ENCODE peak calls at places on chromosomes 5 and 9, in six cellular contexts. O is right lobe of liver, P is testis, H is esophagus muscularis mucosa, X is GM12892, V is ovary. I is an unnamed sample.

GRCh38 chr9:90801507-90802289 is at the start of gene SYK:
- DNase-seq in O (peak), H (no peak), V (no peak), X (peak), P (peak), I (peak)

GRCh38 chr5:27845248-27845647 is 806.9 kb upstream of the CDH9 start:
- DNase-seq in X (no peak), O (no peak), P (no peak), H (no peak), V (no peak), I (no peak)

GRCh38 chr5:128201065-128201926 is 117.7 kb downstream of the SLC12A2 start:
- DNase-seq in H (no peak), V (peak), X (peak), O (peak), P (peak), I (peak)

GRCh38 chr9:38708759-38709158 is 11.2 kb downstream of the FAM240B start:
- DNase-seq in P (no peak), H (no peak), O (no peak), X (no peak), V (no peak), I (no peak)

GRCh38 chr9:80163889-80164288 is 592.1 kb downstream of the TLE4 start:
- DNase-seq in H (no peak), V (no peak), O (no peak), P (no peak), X (no peak), I (no peak)

GRCh38 chr5:122120957-122121356 is 8.4 kb upstream of the ZNF474 start:
- DNase-seq in H (no peak), O (no peak), X (no peak), P (no peak), V (no peak), I (no peak)

GRCh38 chr5:35900997-35901396 is 37.4 kb downstream of the CAPSL start:
- DNase-seq in P (no peak), X (no peak), H (no peak), O (no peak), V (no peak), I (no peak)

GRCh38 chr9:135098400-135099105 is 11.1 kb downstream of the OLFM1 start:
- DNase-seq in V (no peak), H (no peak), X (no peak), P (peak), O (no peak), I (peak)

GRCh38 chr5:9545301-9545958 is 445 bp downstream of the SEMA5A start:
- DNase-seq in O (peak), V (peak), H (no peak), X (no peak), P (peak), I (no peak)

GRCh38 chr9:6441269-6441668 is 28.3 kb downstream of the UHRF2 start:
- DNase-seq in H (no peak), V (no peak), O (no peak), X (no peak), P (no peak), I (no peak)

GRCh38 chr5:173573126-173573960 is 43.1 kb downstream of the BOD1 start:
- DNase-seq in H (no peak), P (peak), V (peak), O (peak), X (peak), I (peak)

GRCh38 chr9:13446935-13447334 is 167.4 kb upstream of the MPDZ start:
- DNase-seq in V (no peak), H (no peak), P (no peak), X (no peak), O (no peak), I (no peak)

GRCh38 chr9:115556432-115556831 is 438.5 kb upstream of the TNC start:
- DNase-seq in V (no peak), P (no peak), H (no peak), X (no peak), O (no peak), I (no peak)

GRCh38 chr5:74647096-74647495 is 6.6 kb upstream of the ENC1 start:
- DNase-seq in V (no peak), H (no peak), P (no peak), O (no peak), X (no peak), I (no peak)

GRCh38 chr5:139593716-139594319 is 32.7 kb downstream of the UBE2D2 start:
- DNase-seq in X (no peak), V (no peak), P (no peak), H (no peak), O (no peak), I (no peak)

GRCh38 chr5:163760498-163760897 is 255.1 kb downstream of the MAT2B start:
- DNase-seq in V (no peak), H (no peak), O (no peak), X (no peak), P (no peak), I (no peak)

GRCh38 chr9:104069288-104069687 is 24.8 kb upstream of the SMC2 start:
- DNase-seq in O (no peak), V (no peak), P (no peak), X (no peak), H (no peak), I (no peak)

GRCh38 chr9:69297300-69297980 is 27.6 kb upstream of the ENTREP1 start:
- DNase-seq in P (no peak), O (no peak), X (no peak), V (no peak), H (no peak), I (no peak)

GRCh38 chr5:175693746-175694145 is 35.9 kb downstream of the HRH2 start:
- DNase-seq in P (no peak), X (no peak), H (no peak), O (no peak), V (no peak), I (no peak)

GRCh38 chr9:72128526-72128925 is 20.7 kb upstream of the GDA start:
- DNase-seq in P (no peak), V (no peak), H (no peak), O (no peak), X (no peak), I (no peak)

GRCh38 chr9:126301985-126302603 is 24.5 kb upstream of the MVB12B start:
- DNase-seq in O (no peak), P (peak), V (peak), H (no peak), X (no peak), I (peak)

GRCh38 chr5:113262674-113263073 is 172.1 kb downstream of the TSSK1B start:
- DNase-seq in O (no peak), X (no peak), P (no peak), H (no peak), V (no peak), I (no peak)

GRCh38 chr9:89522261-89522978 is 24.5 kb upstream of the SEMA4D start:
- DNase-seq in X (no peak), O (no peak), V (no peak), H (no peak), P (no peak), I (no peak)

GRCh38 chr9:121294181-121294743 is 26.3 kb downstream of the GSN start:
- DNase-seq in H (no peak), V (no peak), O (no peak), X (no peak), P (no peak), I (no peak)

GRCh38 chr9:5042661-5043178 is 57.6 kb downstream of the JAK2 start:
- DNase-seq in P (peak), H (no peak), O (no peak), X (no peak), V (no peak), I (no peak)

GRCh38 chr5:103258957-103259704 is 568 bp downstream of the MACIR start:
- DNase-seq in V (peak), O (peak), H (no peak), X (peak), P (peak), I (peak)

GRCh38 chr5:88551724-88552345 is 283.2 kb upstream of the TMEM161B start:
- DNase-seq in P (no peak), X (no peak), O (no peak), V (no peak), H (no peak), I (no peak)

GRCh38 chr5:120358949-120359348 is 105.2 kb upstream of the PRR16 start:
- DNase-seq in H (no peak), X (no peak), V (no peak), P (no peak), O (no peak), I (no peak)

GRCh38 chr9:6779417-6780241 is 21.9 kb downstream of the KDM4C start:
- DNase-seq in X (no peak), V (no peak), H (no peak), P (no peak), O (no peak), I (peak)

GRCh38 chr9:128102861-128103588 is 24.5 kb downstream of the PTGES2 start:
- DNase-seq in O (peak), V (peak), P (peak), X (no peak), H (no peak), I (no peak)

DNA sequence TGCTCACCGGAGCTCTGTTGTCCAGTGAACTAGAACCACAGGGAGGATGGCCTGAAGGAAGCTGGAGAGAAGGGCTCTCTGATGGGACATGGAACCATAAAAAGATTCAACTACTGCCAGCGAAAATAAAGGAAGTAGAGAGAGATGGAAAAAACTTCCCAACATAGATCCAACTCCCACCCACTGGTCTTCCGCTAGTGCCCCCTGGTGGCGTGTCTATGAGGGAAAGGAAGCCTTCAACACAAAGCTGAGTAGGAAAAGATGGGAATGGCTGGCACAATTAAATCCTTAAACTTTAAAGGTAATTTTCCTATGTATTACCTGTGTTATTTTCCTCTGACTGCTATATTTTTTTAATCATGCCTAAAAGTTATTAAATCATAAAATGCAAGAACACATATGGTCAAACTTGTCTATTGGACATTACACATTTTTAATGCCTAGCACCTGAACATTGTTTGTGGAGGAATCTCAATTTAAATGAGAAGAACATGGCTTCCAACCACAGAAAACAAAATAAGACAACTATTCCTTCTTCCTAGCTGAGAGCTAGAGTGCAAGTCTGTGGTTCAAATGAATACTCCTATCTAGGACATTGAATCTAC is 51.5 kb downstream of the CEP120 start:
- DNase-seq in P (peak), H (no peak), X (no peak), O (peak), V (peak), I (peak)
- TF ChIP-seq POLR2A in P (no peak), H (no peak), X (no peak), O (no peak), V (no peak), I (no peak)

DNA sequence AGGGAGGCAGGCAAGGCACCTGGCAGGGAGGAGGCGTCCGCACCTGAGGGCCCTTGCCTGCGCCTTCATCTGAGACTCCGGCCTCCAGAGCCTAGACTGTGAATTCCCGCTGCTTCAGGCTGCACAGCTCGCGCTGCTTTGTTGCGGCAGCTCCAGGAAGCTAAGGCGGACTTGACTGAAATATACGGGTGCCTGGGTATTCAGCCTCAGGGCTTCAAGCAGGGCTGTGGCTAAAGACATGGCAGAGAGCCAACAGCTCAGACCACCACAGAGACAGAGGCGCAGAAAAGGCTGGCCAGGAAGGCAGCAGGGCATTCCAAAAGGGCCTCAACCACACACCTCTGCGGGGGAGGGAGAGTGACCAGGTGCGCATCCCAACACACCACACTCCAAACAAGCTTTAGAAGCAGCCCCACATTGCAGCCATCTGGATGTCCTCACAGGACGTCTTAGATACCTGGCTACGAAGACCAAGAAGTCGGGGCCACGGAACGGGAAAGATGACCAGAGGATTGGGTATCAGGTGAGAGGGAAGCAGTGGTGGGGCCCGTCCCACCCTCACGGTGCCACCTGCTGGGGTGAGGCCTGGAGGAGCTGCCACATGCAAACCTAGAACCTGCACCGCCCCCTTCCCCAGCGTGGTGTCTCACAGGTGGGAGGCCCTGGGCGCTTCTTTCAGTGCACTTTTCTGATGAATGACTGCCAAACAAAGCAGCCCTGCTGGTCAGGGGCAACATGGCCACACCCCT is 1.7 kb upstream of the DPH7 start:
- DNase-seq in H (no peak), P (no peak), V (no peak), O (no peak), X (no peak), I (no peak)
- TF ChIP-seq POLR2A in H (no peak), P (no peak), V (no peak), O (no peak), X (peak), I (no peak)

DNA sequence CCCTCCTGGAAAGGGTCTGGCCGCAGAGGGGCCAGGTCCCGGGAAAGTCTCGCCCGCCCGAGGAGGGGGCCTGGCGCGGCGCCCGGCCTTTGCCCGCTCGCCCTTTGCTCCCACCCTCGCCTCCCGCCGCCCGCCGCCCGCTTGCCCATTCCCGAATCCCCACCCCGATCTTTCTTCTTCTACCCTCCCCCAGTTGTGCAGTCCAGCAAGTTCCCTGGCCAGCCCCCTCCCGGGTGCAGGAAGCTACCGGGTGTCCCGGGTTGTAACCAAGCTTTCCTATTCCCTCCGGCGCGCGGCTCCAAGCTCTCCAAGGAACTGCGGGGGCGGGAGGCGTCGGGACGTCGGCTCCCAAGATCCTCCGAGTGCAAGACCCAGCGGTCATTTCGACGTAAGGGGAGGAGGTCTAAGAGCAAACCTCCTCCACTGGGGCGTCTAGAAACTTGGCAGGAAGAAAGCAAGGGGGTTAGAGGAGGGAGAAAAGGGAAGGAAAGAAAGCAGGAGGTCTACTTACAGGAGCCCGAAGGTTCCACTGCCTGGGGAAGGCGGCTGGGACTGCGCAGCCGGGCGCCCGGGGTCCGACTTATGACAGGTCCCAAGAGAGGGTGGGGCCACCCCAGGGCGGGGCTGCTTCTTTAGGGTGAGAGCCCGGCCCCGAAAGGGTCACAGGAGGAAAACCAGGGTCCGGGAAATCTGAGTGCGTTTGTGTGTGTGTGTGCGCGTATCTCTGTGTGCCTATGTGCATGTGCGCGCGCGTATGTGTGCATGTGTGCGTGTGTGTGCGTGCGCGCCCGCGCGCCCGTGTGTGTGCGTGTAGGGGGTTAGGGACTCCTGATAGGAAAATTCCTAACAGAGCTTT is at the start of gene PTGR1:
- DNase-seq in H (peak), O (peak), P (peak), X (peak), V (peak), I (peak)
- TF ChIP-seq POLR2A in H (no peak), O (peak), P (no peak), X (no peak), V (no peak), I (no peak)

DNA sequence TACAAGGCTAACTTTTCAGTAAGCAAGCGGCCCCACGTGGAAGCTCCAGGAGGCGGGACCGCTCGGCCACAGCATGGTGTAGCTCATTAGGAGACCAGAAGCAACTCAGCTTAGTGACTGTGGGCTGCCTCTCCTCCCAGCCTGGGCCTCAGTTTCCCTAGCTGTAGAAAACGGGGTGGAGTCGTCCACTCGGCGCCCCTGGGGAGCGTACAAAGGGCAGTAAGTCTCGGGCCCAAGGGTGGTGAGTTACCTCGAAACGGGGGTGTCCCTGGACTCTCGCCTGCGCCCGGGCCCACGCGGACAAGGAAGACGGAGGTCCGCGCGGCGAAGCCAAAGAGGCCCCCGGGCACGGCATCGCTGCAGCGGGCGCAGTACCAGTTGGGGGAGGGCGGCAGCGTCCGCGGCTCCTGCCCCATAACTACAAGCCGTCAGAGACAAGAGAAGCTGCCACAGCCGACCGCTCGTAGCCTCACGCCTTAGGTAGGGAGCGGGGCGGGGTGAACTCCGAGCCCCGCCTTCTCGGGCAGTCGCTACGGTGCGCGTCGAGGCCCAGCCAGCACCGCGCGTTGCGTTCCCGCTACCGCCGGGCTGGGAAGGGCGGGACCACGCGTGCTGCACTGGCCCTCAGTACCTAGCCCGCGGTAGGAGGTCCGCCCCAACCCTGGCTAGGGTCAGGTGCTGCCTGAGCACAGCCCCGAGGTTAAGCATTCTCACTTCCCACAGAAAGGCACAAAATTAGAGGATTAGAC is at the start of gene GEMIN5:
- DNase-seq in H (peak), V (peak), P (peak), X (peak), O (peak), I (peak)
- TF ChIP-seq POLR2A in H (no peak), V (peak), P (no peak), X (peak), O (peak), I (peak)

GRCh38 chr5:136134653-136135052 is 2.0 kb downstream of the SMAD5 start:
- DNase-seq in X (no peak), H (no peak), O (no peak), P (no peak), V (no peak), I (no peak)

GRCh38 chr5:136132087-136132486 is 558 bp upstream of the SMAD5 start:
- DNase-seq in P (peak), X (no peak), O (peak), V (peak), H (no peak), I (peak)

GRCh38 chr5:136130581-136130980 is 2.1 kb upstream of the SMAD5 start:
- DNase-seq in X (no peak), O (no peak), H (no peak), V (no peak), P (no peak), I (no peak)

GRCh38 chr5:136133416-136134383 is 1.1 kb downstream of the SMAD5 start:
- DNase-seq in P (peak), O (peak), H (no peak), X (no peak), V (peak), I (peak)

GRCh38 chr5:136132557-136133415 is at the start of gene SMAD5:
- DNase-seq in P (peak), V (peak), O (peak), X (peak), H (peak), I (peak)
- TF ChIP-seq POLR2A in P (peak), V (peak), O (peak), X (peak), H (peak), I (peak)

GRCh38 chr5:169554251-169554650 is 29.3 kb upstream of the SPDL1 start:
- DNase-seq in P (no peak), H (no peak), V (no peak), X (no peak), O (no peak), I (no peak)
- TF ChIP-seq POLR2A in P (no peak), H (no peak), V (no peak), X (no peak), O (no peak), I (no peak)

DNA sequence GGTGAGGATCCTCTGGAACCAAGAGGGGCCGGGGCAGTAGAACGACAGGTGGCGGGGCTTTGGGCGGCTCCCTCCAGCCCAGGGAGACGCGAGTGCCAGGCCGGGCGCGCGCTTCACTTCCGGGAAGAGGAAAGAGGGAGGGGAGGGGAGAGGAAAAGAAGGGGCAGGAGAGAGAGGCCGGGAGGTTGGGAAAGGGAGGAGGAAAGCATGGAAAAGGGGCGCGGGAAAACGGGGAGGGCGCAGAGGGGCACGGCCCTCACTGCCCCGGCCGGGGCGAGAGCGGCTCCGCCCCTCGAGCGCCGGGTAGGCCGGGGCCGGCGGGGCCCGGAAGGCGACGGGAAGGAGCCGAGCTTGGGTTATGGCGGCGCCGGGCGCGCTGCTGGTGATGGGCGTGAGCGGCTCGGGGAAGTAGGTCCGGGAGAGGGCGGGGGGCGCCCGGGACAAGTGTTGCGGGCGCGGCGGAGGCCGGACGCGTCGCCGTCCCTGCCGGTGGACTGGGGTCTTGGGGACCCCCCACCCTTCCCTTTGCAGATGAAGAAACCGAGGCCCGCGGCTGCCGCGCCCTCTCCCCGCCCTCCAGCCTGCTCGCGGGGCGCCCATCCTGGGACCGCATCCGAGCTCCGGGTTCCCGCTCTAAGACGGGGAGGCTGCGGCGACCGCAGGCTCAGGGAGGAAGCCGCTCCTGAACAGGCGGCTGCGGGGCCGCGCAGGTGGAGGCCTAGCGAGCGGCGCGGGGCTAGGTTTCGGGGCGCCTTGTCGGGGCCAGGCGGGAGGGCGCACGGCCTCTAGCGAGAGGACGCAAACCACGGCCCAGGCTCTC is at the start of gene IDNK:
- DNase-seq in H (no peak), O (peak), V (peak), X (peak), P (peak), I (peak)
- TF ChIP-seq POLR2A in H (no peak), O (peak), V (no peak), X (peak), P (no peak), I (peak)

I was measured in erythroblast.